ENCODE peak calls at places on chromosomes 11 and 22, in ten cellular contexts. One of them, this sample, is unnamed.
A peak's percentile ranks its signal among the peaks of the same experiment; 100 is the strongest.

GRCh38 chr11:47186937-47187681 is 875 bp upstream of the PACSIN3 start:
- DNase-seq in endothelial cell of umbilical vein: peak; percentile 49
- DNase-seq in tibial nerve: peak; percentile 54
- DNase-seq in adipocyte: peak; percentile 70
- DNase-seq in Panc1: peak; percentile 64
- DNase-seq in naive thymus-derived CD4-positive, alpha-beta T cell: no peak
- DNase-seq in spleen: no peak
- DNase-seq in stomach: peak; percentile 59
- DNase-seq in neural progenitor cell: peak; percentile 76
- DNase-seq in CD8-positive, alpha-beta memory T cell: peak; percentile 13
- DNase-seq in this sample: peak; percentile 51

GRCh38 chr11:924406-925157 is 1.1 kb upstream of the AP2A2 start:
- DNase-seq in endothelial cell of umbilical vein: no peak
- DNase-seq in tibial nerve: no peak
- DNase-seq in adipocyte: no peak
- DNase-seq in Panc1: no peak
- DNase-seq in naive thymus-derived CD4-positive, alpha-beta T cell: no peak
- DNase-seq in spleen: no peak
- DNase-seq in stomach: no peak
- DNase-seq in neural progenitor cell: no peak
- DNase-seq in CD8-positive, alpha-beta memory T cell: no peak
- DNase-seq in this sample: no peak

GRCh38 chr11:30631148-30631547 is 45.0 kb upstream of the MPPED2 start:
- DNase-seq in endothelial cell of umbilical vein: no peak
- DNase-seq in tibial nerve: no peak
- DNase-seq in adipocyte: no peak
- DNase-seq in Panc1: no peak
- DNase-seq in naive thymus-derived CD4-positive, alpha-beta T cell: no peak
- DNase-seq in spleen: no peak
- DNase-seq in stomach: no peak
- DNase-seq in neural progenitor cell: no peak
- DNase-seq in CD8-positive, alpha-beta memory T cell: no peak
- DNase-seq in this sample: no peak

GRCh38 chr11:59728913-59729312 is 15.3 kb upstream of the OR10V1 start:
- DNase-seq in endothelial cell of umbilical vein: no peak
- DNase-seq in tibial nerve: no peak
- DNase-seq in adipocyte: no peak
- DNase-seq in Panc1: no peak
- DNase-seq in naive thymus-derived CD4-positive, alpha-beta T cell: no peak
- DNase-seq in spleen: peak; percentile 82
- DNase-seq in stomach: no peak
- DNase-seq in neural progenitor cell: no peak
- DNase-seq in CD8-positive, alpha-beta memory T cell: no peak
- DNase-seq in this sample: no peak

GRCh38 chr11:113203332-113203731 is 111.1 kb upstream of the TTC12 start:
- DNase-seq in endothelial cell of umbilical vein: no peak
- DNase-seq in tibial nerve: no peak
- DNase-seq in adipocyte: no peak
- DNase-seq in Panc1: no peak
- DNase-seq in naive thymus-derived CD4-positive, alpha-beta T cell: no peak
- DNase-seq in spleen: no peak
- DNase-seq in stomach: no peak
- DNase-seq in neural progenitor cell: no peak
- DNase-seq in CD8-positive, alpha-beta memory T cell: no peak
- DNase-seq in this sample: no peak

GRCh38 chr11:3984896-3985295 is 109.7 kb upstream of the RRM1 start:
- DNase-seq in endothelial cell of umbilical vein: peak; percentile 55
- DNase-seq in tibial nerve: no peak
- DNase-seq in adipocyte: no peak
- DNase-seq in Panc1: no peak
- DNase-seq in naive thymus-derived CD4-positive, alpha-beta T cell: no peak
- DNase-seq in spleen: no peak
- DNase-seq in stomach: no peak
- DNase-seq in neural progenitor cell: peak; percentile 76
- DNase-seq in CD8-positive, alpha-beta memory T cell: no peak
- DNase-seq in this sample: no peak

GRCh38 chr11:114243461-114244372 is 52.5 kb upstream of the NNMT start:
- DNase-seq in endothelial cell of umbilical vein: no peak
- DNase-seq in tibial nerve: no peak
- DNase-seq in adipocyte: no peak
- DNase-seq in Panc1: no peak
- DNase-seq in naive thymus-derived CD4-positive, alpha-beta T cell: no peak
- DNase-seq in spleen: no peak
- DNase-seq in stomach: no peak
- DNase-seq in neural progenitor cell: no peak
- DNase-seq in CD8-positive, alpha-beta memory T cell: no peak
- DNase-seq in this sample: peak; percentile 38

GRCh38 chr11:94782446-94782845 is 14.3 kb downstream of the AMOTL1 start:
- DNase-seq in endothelial cell of umbilical vein: no peak
- DNase-seq in tibial nerve: no peak
- DNase-seq in adipocyte: peak; percentile 67
- DNase-seq in Panc1: no peak
- DNase-seq in naive thymus-derived CD4-positive, alpha-beta T cell: no peak
- DNase-seq in spleen: no peak
- DNase-seq in stomach: no peak
- DNase-seq in neural progenitor cell: no peak
- DNase-seq in CD8-positive, alpha-beta memory T cell: no peak
- DNase-seq in this sample: no peak

GRCh38 chr11:103898577-103899336 is 137.7 kb upstream of the DDI1 start:
- DNase-seq in endothelial cell of umbilical vein: no peak
- DNase-seq in tibial nerve: no peak
- DNase-seq in adipocyte: no peak
- DNase-seq in Panc1: no peak
- DNase-seq in naive thymus-derived CD4-positive, alpha-beta T cell: no peak
- DNase-seq in spleen: no peak
- DNase-seq in stomach: no peak
- DNase-seq in neural progenitor cell: no peak
- DNase-seq in CD8-positive, alpha-beta memory T cell: no peak
- DNase-seq in this sample: no peak

GRCh38 chr22:17578129-17578754 is 14.9 kb downstream of the SLC25A18 start:
- DNase-seq in endothelial cell of umbilical vein: peak; percentile 23
- DNase-seq in tibial nerve: peak; percentile 47
- DNase-seq in adipocyte: peak; percentile 21
- DNase-seq in Panc1: no peak
- DNase-seq in naive thymus-derived CD4-positive, alpha-beta T cell: no peak
- DNase-seq in spleen: no peak
- DNase-seq in stomach: peak; percentile 77
- DNase-seq in neural progenitor cell: no peak
- DNase-seq in CD8-positive, alpha-beta memory T cell: no peak
- DNase-seq in this sample: peak; percentile 31

GRCh38 chr11:78651923-78652602 is 77.4 kb upstream of the NARS2 start:
- DNase-seq in endothelial cell of umbilical vein: no peak
- DNase-seq in tibial nerve: no peak
- DNase-seq in adipocyte: no peak
- DNase-seq in Panc1: no peak
- DNase-seq in naive thymus-derived CD4-positive, alpha-beta T cell: no peak
- DNase-seq in spleen: no peak
- DNase-seq in stomach: no peak
- DNase-seq in neural progenitor cell: no peak
- DNase-seq in CD8-positive, alpha-beta memory T cell: no peak
- DNase-seq in this sample: no peak

DNA sequence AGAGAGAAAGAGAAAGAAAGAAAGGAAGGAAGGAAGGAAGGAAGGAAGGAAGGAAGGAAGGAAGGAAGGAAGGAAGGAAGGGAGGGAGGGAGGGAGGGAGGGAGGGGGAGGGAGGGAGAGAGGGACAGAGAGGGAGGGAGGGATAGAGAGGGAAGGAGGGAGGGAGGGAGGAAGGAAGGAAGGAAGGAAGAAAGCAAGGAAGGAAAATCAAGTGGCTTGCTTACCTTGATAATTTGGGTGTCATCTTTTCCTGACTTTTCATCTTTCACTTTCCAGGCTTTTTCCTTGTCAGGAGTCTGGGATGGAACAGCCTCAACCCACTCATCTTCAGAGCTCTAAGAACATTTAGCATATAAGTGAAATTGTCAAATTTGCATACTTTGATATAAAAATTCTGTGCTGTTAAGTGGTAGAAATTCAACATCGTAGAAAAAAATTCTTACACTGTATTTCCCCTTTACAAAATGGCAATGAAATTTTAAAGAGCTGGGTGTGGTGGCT is 14.9 kb downstream of the CWF19L2 start:
- DNase-seq in endothelial cell of umbilical vein: no peak
- DNase-seq in tibial nerve: no peak
- DNase-seq in adipocyte: no peak
- DNase-seq in Panc1: no peak
- DNase-seq in naive thymus-derived CD4-positive, alpha-beta T cell: no peak
- DNase-seq in spleen: no peak
- DNase-seq in stomach: no peak
- DNase-seq in neural progenitor cell: no peak
- DNase-seq in CD8-positive, alpha-beta memory T cell: no peak
- DNase-seq in this sample: no peak
- H3K36me3 ChIP-seq in endothelial cell of umbilical vein: peaks cover under 1% of the 10 kb centered on the region
- H3K36me3 ChIP-seq in tibial nerve: peaks cover 78% of the 10 kb centered on the region
- H3K36me3 ChIP-seq in adipocyte: peaks cover 64% of the 10 kb centered on the region
- H3K36me3 ChIP-seq in Panc1: peaks cover 12% of the 10 kb centered on the region
- H3K36me3 ChIP-seq in naive thymus-derived CD4-positive, alpha-beta T cell: peaks cover 14% of the 10 kb centered on the region
- H3K36me3 ChIP-seq in spleen: peaks cover 38% of the 10 kb centered on the region
- H3K36me3 ChIP-seq in stomach: peaks cover 90% of the 10 kb centered on the region
- H3K36me3 ChIP-seq in neural progenitor cell: peaks cover 14% of the 10 kb centered on the region
- H3K36me3 ChIP-seq in CD8-positive, alpha-beta memory T cell: peaks cover 46% of the 10 kb centered on the region
- H3K36me3 ChIP-seq in this sample: peaks cover 9% of the 10 kb centered on the region

GRCh38 chr11:32597914-32598313 is 14.3 kb downstream of the EIF3M start:
- DNase-seq in endothelial cell of umbilical vein: no peak
- DNase-seq in tibial nerve: no peak
- DNase-seq in adipocyte: no peak
- DNase-seq in Panc1: no peak
- DNase-seq in naive thymus-derived CD4-positive, alpha-beta T cell: no peak
- DNase-seq in spleen: no peak
- DNase-seq in stomach: no peak
- DNase-seq in neural progenitor cell: peak; percentile 57
- DNase-seq in CD8-positive, alpha-beta memory T cell: no peak
- DNase-seq in this sample: no peak

DNA sequence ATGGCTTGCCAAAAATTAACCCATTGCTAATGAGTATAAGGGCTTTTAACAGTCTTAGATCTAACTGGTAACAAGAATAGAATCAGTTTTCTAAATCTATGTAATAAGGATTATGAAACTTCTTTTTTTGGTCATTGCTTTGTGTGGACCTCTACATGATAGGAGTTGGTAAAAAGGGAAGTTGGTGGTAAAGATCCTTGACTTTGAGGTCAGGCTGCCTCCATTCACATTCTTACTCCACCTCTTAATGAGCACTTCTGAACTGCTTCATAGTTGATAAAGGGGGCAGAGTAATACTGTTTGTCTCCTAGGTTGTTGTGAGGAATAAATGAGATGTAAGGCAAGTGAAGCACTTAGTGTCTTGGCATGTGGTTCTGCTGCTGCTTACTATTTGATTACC is 10.6 kb downstream of the EIF3M start:
- DNase-seq in endothelial cell of umbilical vein: no peak
- DNase-seq in tibial nerve: no peak
- DNase-seq in adipocyte: no peak
- DNase-seq in Panc1: no peak
- DNase-seq in naive thymus-derived CD4-positive, alpha-beta T cell: no peak
- DNase-seq in spleen: no peak
- DNase-seq in stomach: no peak
- DNase-seq in neural progenitor cell: no peak
- DNase-seq in CD8-positive, alpha-beta memory T cell: no peak
- DNase-seq in this sample: no peak
- H3K36me3 ChIP-seq in endothelial cell of umbilical vein: peaks cover 20% of the 10 kb centered on the region
- H3K36me3 ChIP-seq in tibial nerve: peaks cover 90% of the 10 kb centered on the region
- H3K36me3 ChIP-seq in adipocyte: peaks cover 99% of the 10 kb centered on the region
- H3K36me3 ChIP-seq in Panc1: peaks cover 71% of the 10 kb centered on the region
- H3K36me3 ChIP-seq in naive thymus-derived CD4-positive, alpha-beta T cell: peaks cover 39% of the 10 kb centered on the region
- H3K36me3 ChIP-seq in spleen: peaks cover 73% of the 10 kb centered on the region
- H3K36me3 ChIP-seq in stomach: peaks cover 100% of the 10 kb centered on the region
- H3K36me3 ChIP-seq in neural progenitor cell: peaks cover 32% of the 10 kb centered on the region
- H3K36me3 ChIP-seq in CD8-positive, alpha-beta memory T cell: peaks cover 48% of the 10 kb centered on the region
- H3K36me3 ChIP-seq in this sample: peaks cover 64% of the 10 kb centered on the region

DNA sequence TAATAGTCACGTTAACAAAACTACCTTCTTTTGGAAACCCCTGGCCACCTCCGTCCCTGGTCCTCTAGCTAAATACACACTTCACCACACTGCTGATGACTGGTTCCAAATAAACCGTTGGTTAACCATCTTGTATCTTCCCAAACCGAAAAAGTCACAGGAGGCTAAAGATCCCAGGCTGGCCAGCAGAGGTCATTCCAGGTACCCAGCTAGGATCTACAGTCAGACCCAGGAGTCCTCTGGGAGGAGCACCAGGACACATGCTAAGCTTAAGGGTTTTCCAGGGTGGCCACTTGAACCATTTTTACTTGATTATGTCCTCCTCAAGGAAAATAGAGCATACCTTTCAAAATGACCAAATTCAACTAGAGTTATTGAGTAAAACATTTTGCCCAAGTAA is 103.2 kb downstream of the ETS1 start:
- DNase-seq in endothelial cell of umbilical vein: no peak
- DNase-seq in tibial nerve: no peak
- DNase-seq in adipocyte: no peak
- DNase-seq in Panc1: no peak
- DNase-seq in naive thymus-derived CD4-positive, alpha-beta T cell: no peak
- DNase-seq in spleen: no peak
- DNase-seq in stomach: no peak
- DNase-seq in neural progenitor cell: no peak
- DNase-seq in CD8-positive, alpha-beta memory T cell: no peak
- DNase-seq in this sample: no peak
- H3K36me3 ChIP-seq in endothelial cell of umbilical vein: peaks cover 56% of the 10 kb centered on the region
- H3K36me3 ChIP-seq in tibial nerve: peaks cover 63% of the 10 kb centered on the region
- H3K36me3 ChIP-seq in adipocyte: peaks cover 70% of the 10 kb centered on the region
- H3K36me3 ChIP-seq in Panc1: peaks cover 35% of the 10 kb centered on the region
- H3K36me3 ChIP-seq in naive thymus-derived CD4-positive, alpha-beta T cell: peaks cover 44% of the 10 kb centered on the region
- H3K36me3 ChIP-seq in spleen: peaks cover 63% of the 10 kb centered on the region
- H3K36me3 ChIP-seq in stomach: peaks cover 78% of the 10 kb centered on the region
- H3K36me3 ChIP-seq in neural progenitor cell: no peaks in the 10 kb centered on the region
- H3K36me3 ChIP-seq in CD8-positive, alpha-beta memory T cell: peaks cover 83% of the 10 kb centered on the region
- H3K36me3 ChIP-seq in this sample: peaks cover 93% of the 10 kb centered on the region

GRCh38 chr11:9176550-9176949 is 85.2 kb upstream of the SCUBE2 start:
- DNase-seq in endothelial cell of umbilical vein: no peak
- DNase-seq in tibial nerve: no peak
- DNase-seq in adipocyte: no peak
- DNase-seq in Panc1: no peak
- DNase-seq in naive thymus-derived CD4-positive, alpha-beta T cell: no peak
- DNase-seq in spleen: no peak
- DNase-seq in stomach: no peak
- DNase-seq in neural progenitor cell: no peak
- DNase-seq in CD8-positive, alpha-beta memory T cell: no peak
- DNase-seq in this sample: no peak

GRCh38 chr11:9176136-9176535 is 84.7 kb upstream of the SCUBE2 start:
- DNase-seq in endothelial cell of umbilical vein: no peak
- DNase-seq in tibial nerve: no peak
- DNase-seq in adipocyte: no peak
- DNase-seq in Panc1: no peak
- DNase-seq in naive thymus-derived CD4-positive, alpha-beta T cell: no peak
- DNase-seq in spleen: no peak
- DNase-seq in stomach: no peak
- DNase-seq in neural progenitor cell: no peak
- DNase-seq in CD8-positive, alpha-beta memory T cell: no peak
- DNase-seq in this sample: no peak

GRCh38 chr11:9178716-9179115 is 86.4 kb downstream of the DENND5A start:
- DNase-seq in endothelial cell of umbilical vein: peak; percentile 7
- DNase-seq in tibial nerve: no peak
- DNase-seq in adipocyte: no peak
- DNase-seq in Panc1: no peak
- DNase-seq in naive thymus-derived CD4-positive, alpha-beta T cell: no peak
- DNase-seq in spleen: no peak
- DNase-seq in stomach: no peak
- DNase-seq in neural progenitor cell: no peak
- DNase-seq in CD8-positive, alpha-beta memory T cell: no peak
- DNase-seq in this sample: no peak

GRCh38 chr11:9180784-9181183 is 84.4 kb downstream of the DENND5A start:
- DNase-seq in endothelial cell of umbilical vein: peak; percentile 66
- DNase-seq in tibial nerve: no peak
- DNase-seq in adipocyte: peak; percentile 53
- DNase-seq in Panc1: no peak
- DNase-seq in naive thymus-derived CD4-positive, alpha-beta T cell: no peak
- DNase-seq in spleen: no peak
- DNase-seq in stomach: no peak
- DNase-seq in neural progenitor cell: no peak
- DNase-seq in CD8-positive, alpha-beta memory T cell: no peak
- DNase-seq in this sample: no peak

GRCh38 chr11:9179141-9179540 is 86.0 kb downstream of the DENND5A start:
- DNase-seq in endothelial cell of umbilical vein: peak; percentile 49
- DNase-seq in tibial nerve: no peak
- DNase-seq in adipocyte: no peak
- DNase-seq in Panc1: no peak
- DNase-seq in naive thymus-derived CD4-positive, alpha-beta T cell: no peak
- DNase-seq in spleen: no peak
- DNase-seq in stomach: no peak
- DNase-seq in neural progenitor cell: no peak
- DNase-seq in CD8-positive, alpha-beta memory T cell: no peak
- DNase-seq in this sample: no peak
- H3K36me3 ChIP-seq in endothelial cell of umbilical vein: peaks cover 13% of the 10 kb centered on the region
- H3K36me3 ChIP-seq in tibial nerve: peaks cover 60% of the 10 kb centered on the region
- H3K36me3 ChIP-seq in adipocyte: peaks cover 64% of the 10 kb centered on the region
- H3K36me3 ChIP-seq in Panc1: peaks cover 28% of the 10 kb centered on the region
- H3K36me3 ChIP-seq in naive thymus-derived CD4-positive, alpha-beta T cell: no peaks in the 10 kb centered on the region
- H3K36me3 ChIP-seq in spleen: peaks cover 13% of the 10 kb centered on the region
- H3K36me3 ChIP-seq in stomach: peaks cover 43% of the 10 kb centered on the region
- H3K36me3 ChIP-seq in neural progenitor cell: peaks cover 11% of the 10 kb centered on the region
- H3K36me3 ChIP-seq in CD8-positive, alpha-beta memory T cell: peaks cover 12% of the 10 kb centered on the region
- H3K36me3 ChIP-seq in this sample: peaks cover 40% of the 10 kb centered on the region

This sample was measured in MG63.